ENCODE peak calls at places on chromosomes 5 and 9, in four cellular contexts. One of them, this sample, is unnamed.

GRCh38 chr5:17118631-17119030 is 98.8 kb upstream of the BASP1 start:
- DNase-seq in GM23248: peak
- DNase-seq in H1: no peak
- DNase-seq in mammary epithelial cell: peak
- DNase-seq in this sample: no peak

GRCh38 chr5:59829389-59829788 is 64.1 kb downstream of the PDE4D start:
- DNase-seq in GM23248: peak
- DNase-seq in H1: no peak
- DNase-seq in mammary epithelial cell: no peak
- DNase-seq in this sample: no peak

GRCh38 chr9:13513710-13514444 is 234.4 kb upstream of the MPDZ start:
- DNase-seq in GM23248: peak
- DNase-seq in H1: no peak
- DNase-seq in mammary epithelial cell: peak
- DNase-seq in this sample: no peak

GRCh38 chr5:114665551-114665950 is 303.7 kb downstream of the KCNN2 start:
- DNase-seq in GM23248: no peak
- DNase-seq in H1: no peak
- DNase-seq in mammary epithelial cell: no peak
- DNase-seq in this sample: no peak

GRCh38 chr5:122144236-122144635 is 14.9 kb downstream of the ZNF474 start:
- DNase-seq in GM23248: peak
- DNase-seq in H1: no peak
- DNase-seq in mammary epithelial cell: no peak
- DNase-seq in this sample: no peak

GRCh38 chr9:128072144-128073021 is 4.4 kb downstream of the SLC25A25 start:
- DNase-seq in GM23248: peak
- DNase-seq in H1: no peak
- DNase-seq in mammary epithelial cell: peak
- DNase-seq in this sample: peak

GRCh38 chr9:134666208-134666607 is 24.6 kb downstream of the COL5A1 start:
- DNase-seq in GM23248: no peak
- DNase-seq in H1: no peak
- DNase-seq in mammary epithelial cell: no peak
- DNase-seq in this sample: no peak

GRCh38 chr9:38687389-38687842 is 32.5 kb downstream of the FAM240B start:
- DNase-seq in GM23248: no peak
- DNase-seq in H1: no peak
- DNase-seq in mammary epithelial cell: peak
- DNase-seq in this sample: peak

GRCh38 chr9:124869466-124869985 is 7.6 kb downstream of the ARPC5L start:
- DNase-seq in GM23248: peak
- DNase-seq in H1: no peak
- DNase-seq in mammary epithelial cell: peak
- DNase-seq in this sample: peak

GRCh38 chr9:13568851-13569618 is 289.5 kb upstream of the MPDZ start:
- DNase-seq in GM23248: no peak
- DNase-seq in H1: no peak
- DNase-seq in mammary epithelial cell: peak
- DNase-seq in this sample: peak

GRCh38 chr5:98997000-98997399 is 68.2 kb upstream of the CHD1 start:
- DNase-seq in GM23248: peak
- DNase-seq in H1: no peak
- DNase-seq in mammary epithelial cell: no peak
- DNase-seq in this sample: no peak

GRCh38 chr5:154475613-154476342 is 2.2 kb downstream of the HAND1 start:
- DNase-seq in GM23248: no peak
- DNase-seq in H1: no peak
- DNase-seq in mammary epithelial cell: no peak
- DNase-seq in this sample: no peak
- TF ChIP-seq EZH2 in GM23248: peak
- TF ChIP-seq EZH2 in H1: no peak
- TF ChIP-seq EZH2 in mammary epithelial cell: peak
- TF ChIP-seq EZH2 in this sample: no peak

GRCh38 chr5:43603535-43604363 is 769 bp downstream of the NNT start:
- DNase-seq in GM23248: peak
- DNase-seq in H1: no peak
- DNase-seq in mammary epithelial cell: peak
- DNase-seq in this sample: peak
- H3K27ac ChIP-seq in GM23248: peak
- H3K27ac ChIP-seq in H1: no peak
- H3K27ac ChIP-seq in mammary epithelial cell: no peak
- H3K27ac ChIP-seq in this sample: peak

DNA sequence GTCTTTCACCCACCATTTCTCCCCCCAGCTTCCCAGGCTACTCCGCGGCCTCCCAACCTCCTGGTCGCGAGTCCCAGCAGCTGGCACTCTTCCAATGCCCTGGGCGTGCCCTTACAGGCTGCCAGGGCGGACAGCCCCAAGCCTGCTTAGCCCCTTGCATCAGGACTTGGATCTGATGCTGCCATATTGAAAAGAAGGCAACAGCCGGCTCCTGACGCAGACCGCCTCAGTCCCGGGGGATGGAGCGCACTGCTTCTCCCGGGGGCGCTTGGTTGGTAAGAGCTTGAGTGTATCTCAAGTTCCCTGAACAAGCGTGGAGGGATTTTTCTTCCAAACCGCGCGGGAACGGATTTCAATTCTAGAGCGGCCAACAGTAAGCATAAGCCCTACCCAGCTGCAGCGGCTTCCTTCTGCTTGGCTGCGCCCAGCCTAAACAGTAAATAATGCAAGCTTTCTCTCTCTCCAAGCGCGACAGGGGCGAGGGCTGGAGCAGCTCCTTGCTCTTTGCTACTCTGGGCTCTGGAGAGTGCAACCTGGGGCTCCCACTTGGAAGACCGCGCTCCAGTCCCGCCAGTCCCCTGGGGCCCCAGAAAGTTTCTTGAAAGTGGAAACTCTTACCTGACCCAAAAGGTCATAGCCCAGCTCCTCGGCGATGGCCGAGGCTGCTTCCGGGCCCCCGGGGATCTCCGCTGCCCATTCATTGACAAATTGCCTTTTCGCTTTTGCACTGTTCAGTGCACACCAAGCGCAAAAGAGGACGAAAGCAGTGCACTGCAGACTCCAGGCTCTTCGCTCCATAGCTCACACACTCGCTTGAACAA is 593 bp downstream of the PCSK1 start:
- DNase-seq in GM23248: peak
- DNase-seq in H1: no peak
- DNase-seq in mammary epithelial cell: no peak
- DNase-seq in this sample: no peak
- H3K4me3 ChIP-seq in GM23248: peak
- H3K4me3 ChIP-seq in H1: peak
- H3K4me3 ChIP-seq in mammary epithelial cell: no peak
- H3K4me3 ChIP-seq in this sample: no peak

DNA sequence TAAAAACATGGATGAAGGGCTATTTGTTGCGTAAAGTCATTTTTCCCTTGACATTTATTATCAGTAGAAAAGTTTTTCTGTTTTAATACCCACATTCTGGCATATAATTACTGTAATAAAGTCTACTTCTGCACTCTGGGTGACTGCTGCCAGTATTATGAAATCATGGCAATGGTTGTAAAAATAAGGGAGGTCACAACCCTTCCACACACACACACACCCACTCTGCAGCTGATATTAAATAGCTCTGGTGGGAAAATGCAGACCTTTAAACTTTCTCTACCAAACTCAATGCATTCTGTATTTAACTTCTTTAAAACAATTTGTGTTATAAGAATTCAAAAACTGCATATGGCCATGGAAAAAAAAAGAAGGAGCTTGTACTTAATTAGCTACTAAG is 137.7 kb upstream of the MAP3K1 start:
- DNase-seq in GM23248: no peak
- DNase-seq in H1: no peak
- DNase-seq in mammary epithelial cell: no peak
- DNase-seq in this sample: no peak
- TF ChIP-seq EZH2 in GM23248: no peak
- TF ChIP-seq EZH2 in H1: no peak
- TF ChIP-seq EZH2 in mammary epithelial cell: no peak
- TF ChIP-seq EZH2 in this sample: no peak

GRCh38 chr9:96509026-96509425 is 59.1 kb downstream of the HABP4 start:
- DNase-seq in GM23248: no peak
- DNase-seq in H1: no peak
- DNase-seq in mammary epithelial cell: no peak
- DNase-seq in this sample: no peak
- H3K27ac ChIP-seq in GM23248: no peak
- H3K27ac ChIP-seq in H1: no peak
- H3K27ac ChIP-seq in mammary epithelial cell: no peak
- H3K27ac ChIP-seq in this sample: no peak

DNA sequence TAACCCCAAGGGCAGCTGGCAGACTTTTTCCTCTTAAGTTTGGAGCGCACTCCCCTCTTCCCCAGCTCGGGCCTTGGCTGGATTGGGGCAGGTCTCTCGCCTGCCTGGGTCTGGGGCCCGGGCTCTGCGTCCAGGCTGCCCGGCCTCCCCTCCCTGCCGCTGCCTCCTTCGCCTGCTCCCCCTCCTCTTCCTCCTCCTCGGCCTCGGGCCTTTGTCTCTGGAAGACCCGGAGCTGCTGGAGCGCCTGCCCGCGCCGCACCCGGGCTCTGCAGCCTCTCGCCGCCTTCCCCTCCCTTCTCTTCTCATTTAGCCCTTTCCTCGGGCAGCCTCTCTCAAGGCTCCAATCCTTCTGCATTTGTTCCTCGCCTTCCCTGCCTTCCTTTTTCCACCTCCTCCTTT is 218.6 kb downstream of the C9orf50 start:
- DNase-seq in GM23248: no peak
- DNase-seq in H1: no peak
- DNase-seq in mammary epithelial cell: no peak
- DNase-seq in this sample: no peak
- H3K4me3 ChIP-seq in GM23248: no peak
- H3K4me3 ChIP-seq in H1: no peak
- H3K4me3 ChIP-seq in mammary epithelial cell: no peak
- H3K4me3 ChIP-seq in this sample: no peak

DNA sequence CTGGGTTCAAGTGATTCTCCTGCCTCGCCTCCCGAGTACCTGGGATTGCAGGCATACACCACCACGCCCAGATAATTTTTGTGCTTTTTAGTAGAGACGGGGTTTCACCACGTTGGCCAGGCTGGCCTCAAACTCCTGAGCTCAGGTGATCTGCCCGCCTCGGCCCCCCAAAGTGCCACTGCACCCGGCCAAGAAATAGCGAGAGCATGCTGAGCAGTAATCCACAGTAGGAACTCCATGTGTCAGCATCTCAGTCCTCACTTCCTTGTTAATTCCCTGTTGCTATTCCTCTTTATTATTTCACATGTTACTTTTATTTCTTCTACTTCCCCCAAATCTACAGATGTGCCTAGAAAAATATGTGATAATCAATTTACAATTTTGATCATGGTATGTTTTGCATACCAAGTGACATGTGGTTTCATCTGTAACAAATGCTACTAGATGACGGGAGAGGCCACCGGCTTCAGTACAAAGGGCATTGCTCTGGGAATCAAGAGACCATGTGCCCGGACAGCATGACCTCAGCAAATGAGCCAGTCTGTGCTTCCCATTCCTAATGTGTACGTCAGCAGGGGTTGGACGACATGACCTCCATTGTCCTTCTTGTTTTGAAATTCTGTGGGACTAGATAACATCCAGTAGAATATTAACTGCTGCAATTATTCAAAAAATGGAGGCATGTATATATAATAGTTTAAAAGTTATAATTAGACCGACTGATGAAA is 61.6 kb downstream of the FNBP1 start:
- DNase-seq in GM23248: no peak
- DNase-seq in H1: no peak
- DNase-seq in mammary epithelial cell: no peak
- DNase-seq in this sample: no peak
- TF ChIP-seq EZH2 in GM23248: no peak
- TF ChIP-seq EZH2 in H1: no peak
- TF ChIP-seq EZH2 in mammary epithelial cell: no peak
- TF ChIP-seq EZH2 in this sample: no peak

GRCh38 chr9:89153618-89154017 is 25.0 kb downstream of the SHC3 start:
- DNase-seq in GM23248: peak
- DNase-seq in H1: no peak
- DNase-seq in mammary epithelial cell: peak
- DNase-seq in this sample: no peak
- H3K27ac ChIP-seq in GM23248: peak
- H3K27ac ChIP-seq in H1: no peak
- H3K27ac ChIP-seq in mammary epithelial cell: peak
- H3K27ac ChIP-seq in this sample: no peak